ENCODE peak calls at places on chromosomes 4 and X, in nine cellular contexts. X is iris pigment epithelial cell; D is HL-60; E is T-cell; Z is NCI-H510A; V is fibroblast of pulmonary artery; Q is activated CD4-positive, alpha-beta T cell treated with anti-CD3 and anti-CD28 coated beads, Interleukin-2, amount 10 ng/mL, durations not matched to agents 7 days and 5 days; K is suprapubic skin; S is tibial nerve. C is an unnamed sample.

GRCh38 chr4:25190407-25190806 is 30.2 kb upstream of the SEPSECS start:
- DNase-seq in X (no peak), D (no peak), E (no peak), Z (no peak), V (no peak), Q (no peak), K (no peak), S (no peak), C (no peak)

GRCh38 chr4:3486556-3487270 is 23.6 kb downstream of the DOK7 start:
- DNase-seq in X (no peak), D (no peak), E (no peak), Z (no peak), V (no peak), Q (no peak), K (no peak), S (no peak), C (no peak)

GRCh38 chrX:105098812-105099211 is 121.7 kb downstream of the TEX13A start:
- DNase-seq in X (no peak), D (no peak), E (no peak), Z (no peak), V (no peak), Q (no peak), K (no peak), S (no peak), C (peak; percentile 83)

GRCh38 chrX:77493677-77494553 is 46.7 kb downstream of the FGF16 start:
- DNase-seq in X (peak; percentile 88), D (no peak), E (no peak), Z (peak; percentile 37), V (peak; percentile 39), Q (no peak), K (no peak), S (no peak), C (peak; percentile 66)

GRCh38 chrX:9379697-9380551 is 84.9 kb upstream of the TBL1X start:
- DNase-seq in X (peak; percentile 58), D (no peak), E (no peak), Z (no peak), V (peak; percentile 37), Q (no peak), K (no peak), S (no peak), C (peak; percentile 89)

GRCh38 chrX:10015711-10016515 is 48.8 kb downstream of the CLDN34 start:
- DNase-seq in X (no peak), D (no peak), E (no peak), Z (no peak), V (peak; percentile 57), Q (no peak), K (peak; percentile 78), S (no peak), C (peak; percentile 25)

GRCh38 chr4:117385531-117385930 is 300.2 kb upstream of the TRAM1L1 start:
- DNase-seq in X (peak; percentile 0), D (no peak), E (no peak), Z (no peak), V (no peak), Q (no peak), K (no peak), S (no peak), C (peak; percentile 15)

GRCh38 chr4:67122029-67122428 is 423.3 kb downstream of the CENPC start:
- DNase-seq in X (no peak), D (no peak), E (no peak), Z (no peak), V (peak; percentile 6), Q (no peak), K (no peak), S (no peak), C (peak; percentile 66)

GRCh38 chr4:16227462-16227868 is 1.2 kb upstream of the TAPT1 start:
- DNase-seq in X (peak; percentile 25), D (no peak), E (no peak), Z (no peak), V (peak; percentile 33), Q (peak; percentile 19), K (peak; percentile 71), S (no peak), C (peak; percentile 13)

GRCh38 chr4:117068120-117068519 is 17.3 kb downstream of the TRAM1L1 start:
- DNase-seq in X (no peak), D (no peak), E (no peak), Z (no peak), V (no peak), Q (no peak), K (no peak), S (no peak), C (no peak)

GRCh38 chr4:10655968-10656367 is 28.6 kb downstream of the CLNK start:
- DNase-seq in X (peak; percentile 84), D (no peak), E (no peak), Z (no peak), V (peak; percentile 74), Q (no peak), K (no peak), S (no peak), C (peak; percentile 71)

GRCh38 chrX:120334137-120334536 is 22.9 kb upstream of the TMEM255A start:
- DNase-seq in X (no peak), D (no peak), E (no peak), Z (no peak), V (no peak), Q (no peak), K (no peak), S (no peak), C (no peak)

GRCh38 chrX:124764354-124764753 is 418.0 kb downstream of the SH2D1A start:
- DNase-seq in X (no peak), D (no peak), E (no peak), Z (no peak), V (no peak), Q (no peak), K (no peak), S (no peak), C (no peak)

GRCh38 chrX:37603938-37604409 is 32.5 kb downstream of the LANCL3 start:
- DNase-seq in X (no peak), D (no peak), E (no peak), Z (no peak), V (no peak), Q (no peak), K (no peak), S (no peak), C (no peak)